ENCODE peak calls at places on chromosomes 1 and 21, in four cellular contexts. Q is astrocyte of the hippocampus, E is fibroblast of gingiva, A is EH. M is an unnamed sample.

GRCh38 chr1:60114735-60115318 is 41.3 kb upstream of the C1orf87 start:
- DNase-seq in Q (no peak), E (no peak), A (no peak), M (no peak)

GRCh38 chr1:15153842-15154479 is 414 bp downstream of the TMEM51 start:
- DNase-seq in E (no peak), A (peak), Q (peak), M (no peak)

GRCh38 chr1:20029178-20029912 is 40.6 kb upstream of the PLA2G5 start:
- DNase-seq in Q (no peak), A (no peak), E (no peak), M (no peak)

GRCh38 chr1:158916085-158916484 is 15.3 kb upstream of the PYHIN1 start:
- DNase-seq in E (no peak), Q (peak), A (no peak), M (no peak)

GRCh38 chr1:234913771-234914170 is 214.9 kb downstream of the TOMM20 start:
- DNase-seq in Q (no peak), A (no peak), E (no peak), M (no peak)

GRCh38 chr1:186605762-186606350 is 74.4 kb downstream of the PTGS2 start:
- DNase-seq in Q (peak), E (peak), A (peak), M (no peak)

GRCh38 chr1:54227836-54228435 is 28.0 kb downstream of the MRPL37 start:
- DNase-seq in E (peak), Q (peak), A (no peak), M (no peak)

GRCh38 chr1:89737985-89738510 is 82.8 kb upstream of the LRRC8D start:
- DNase-seq in A (no peak), E (peak), Q (no peak), M (no peak)

GRCh38 chr1:112956503-112957132 is 622 bp upstream of the SLC16A1 start:
- DNase-seq in Q (no peak), A (no peak), E (no peak), M (no peak)

GRCh38 chr1:29550119-29550841 is 314.0 kb downstream of the PTPRU start:
- DNase-seq in Q (no peak), A (no peak), E (no peak), M (peak)

GRCh38 chr1:182611326-182611725 is 7.1 kb upstream of the RGS16 start:
- DNase-seq in Q (no peak), A (no peak), E (no peak), M (no peak)

GRCh38 chr1:26350701-26351590 is 3.0 kb downstream of the CRYBG2 start:
- DNase-seq in Q (peak), E (no peak), A (peak), M (no peak)

GRCh38 chr1:74468982-74469603 is 43.3 kb downstream of the LRRC53 start:
- DNase-seq in A (peak), Q (peak), E (peak), M (no peak)

GRCh38 chr1:186286615-186287317 is 88.3 kb downstream of the TPR start:
- DNase-seq in Q (no peak), A (peak), E (peak), M (no peak)

GRCh38 chr1:63949965-63950364 is 176.1 kb downstream of the ROR1 start:
- DNase-seq in Q (no peak), A (no peak), E (peak), M (no peak)

GRCh38 chr1:42876009-42876408 is 29.6 kb downstream of the ZNF691 start:
- DNase-seq in A (no peak), Q (no peak), E (no peak), M (no peak)

GRCh38 chr1:119103764-119104163 is 36.7 kb downstream of the WARS2 start:
- DNase-seq in Q (no peak), E (no peak), A (no peak), M (no peak)

GRCh38 chr1:220732137-220732536 is 16.0 kb upstream of the MTARC2 start:
- DNase-seq in Q (no peak), A (peak), E (peak), M (no peak)

GRCh38 chr1:6269997-6270401 is 9.1 kb upstream of the GPR153 start:
- DNase-seq in Q (no peak), E (no peak), A (no peak), M (no peak)

GRCh38 chr21:40631201-40631600 is 215.8 kb downstream of the DSCAM start:
- DNase-seq in E (no peak), Q (peak), A (peak), M (no peak)

GRCh38 chr1:246569248-246570238 is 3.3 kb downstream of the CNST start:
- DNase-seq in E (no peak), Q (peak), A (peak), M (no peak)

GRCh38 chr1:47679826-47680225 is 242.0 kb downstream of the FOXD2 start:
- DNase-seq in E (no peak), Q (no peak), A (no peak), M (peak)

GRCh38 chr1:23562138-23562819 is 3.0 kb upstream of the ID3 start:
- DNase-seq in Q (peak), A (peak), E (peak), M (peak)

GRCh38 chr1:63794927-63795326 is 21.1 kb downstream of the ROR1 start:
- DNase-seq in E (no peak), Q (peak), A (peak), M (no peak)

GRCh38 chr1:36322786-36323635 is 434 bp downstream of the EVA1B start:
- DNase-seq in E (peak), Q (peak), A (peak), M (no peak)

GRCh38 chr1:119737040-119737682 is 25.4 kb downstream of the PHGDH start:
- DNase-seq in E (no peak), A (no peak), Q (peak), M (no peak)

GRCh38 chr1:63674238-63674864 is 81.1 kb downstream of the PGM1 start:
- DNase-seq in A (peak), E (peak), Q (peak), M (no peak)

GRCh38 chr1:12745992-12746323 is at the start of gene CFAP107:
- DNase-seq in E (no peak), Q (no peak), A (peak), M (no peak)

GRCh38 chr1:6888268-6888667 is 103.0 kb downstream of the CAMTA1 start:
- DNase-seq in E (no peak), Q (peak), A (peak), M (no peak)

GRCh38 chr1:57860931-57861600 is 437.2 kb upstream of the DAB1 start:
- DNase-seq in Q (no peak), A (no peak), E (no peak), M (no peak)

GRCh38 chr1:205748398-205749093 is 1.4 kb downstream of the NUCKS1 start:
- DNase-seq in A (peak), E (peak), Q (peak), M (no peak)

GRCh38 chr1:32068891-32069590 is 3.7 kb upstream of the TMEM39B start:
- DNase-seq in A (peak), Q (peak), E (peak), M (no peak)

GRCh38 chr1:176656257-176656995 is 193.5 kb downstream of the PAPPA2 start:
- DNase-seq in E (peak), A (peak), Q (peak), M (no peak)

GRCh38 chr1:18100493-18101063 is 7.0 kb upstream of the IGSF21 start:
- DNase-seq in E (peak), Q (peak), A (peak), M (no peak)

GRCh38 chr1:155080250-155081228 is 1.9 kb downstream of the EFNA3 start:
- DNase-seq in Q (no peak), E (no peak), A (peak), M (no peak)

GRCh38 chr1:246161626-246162025 is 345.5 kb downstream of the SMYD3 start:
- DNase-seq in E (peak), A (peak), Q (peak), M (no peak)

GRCh38 chr1:53582211-53583020 is 123.2 kb downstream of the DMRTB1 start:
- DNase-seq in E (no peak), A (no peak), Q (no peak), M (peak)

M was measured in suprapubic skin.